ENCODE peak calls at places on chromosomes 5 and 9, in six cellular contexts. Z, A, Y, K, V and J are unnamed samples.
A peak's percentile ranks its signal among the peaks of the same experiment; 100 is the strongest.

GRCh38 chr9:131810351-131811170 is 70.7 kb upstream of the RAPGEF1 start:
- DNase-seq in A (peak; percentile 50), Y (peak; percentile 16), Z (no peak), K (no peak), V (no peak), J (no peak)

GRCh38 chr5:32057157-32058096 is 116.7 kb downstream of the GOLPH3 start:
- DNase-seq in Z (no peak), V (no peak), Y (no peak), A (no peak), K (no peak), J (peak; percentile 39)

GRCh38 chr9:98796364-98797101 is at the start of gene ANKS6:
- DNase-seq in Y (peak; percentile 82), V (peak; percentile 93), A (peak; percentile 77), K (no peak), Z (peak; percentile 88), J (peak; percentile 83)

GRCh38 chr9:127204771-127205470 is 59.7 kb upstream of the GARNL3 start:
- DNase-seq in V (no peak), Y (peak; percentile 35), A (no peak), Z (no peak), K (no peak), J (no peak)

GRCh38 chr5:58011301-58011700 is 448.6 kb downstream of the PLK2 start:
- DNase-seq in Y (no peak), K (no peak), A (no peak), Z (no peak), V (no peak), J (no peak)

GRCh38 chr5:15367501-15367900 is 132.5 kb upstream of the FBXL7 start:
- DNase-seq in A (no peak), Z (no peak), Y (no peak), V (no peak), K (no peak), J (no peak)

GRCh38 chr9:119164716-119165115 is 204.5 kb downstream of the BRINP1 start:
- DNase-seq in Y (no peak), Z (no peak), A (no peak), K (no peak), V (no peak), J (no peak)

GRCh38 chr5:11494340-11494739 is 409.9 kb downstream of the CTNND2 start:
- DNase-seq in K (no peak), A (no peak), Z (no peak), Y (no peak), V (no peak), J (no peak)

GRCh38 chr5:172498431-172499129 is 44.3 kb upstream of the SH3PXD2B start:
- DNase-seq in K (peak; percentile 74), V (no peak), A (no peak), Z (no peak), Y (no peak), J (no peak)

GRCh38 chr5:56278267-56278826 is 45.2 kb upstream of the ANKRD55 start:
- DNase-seq in K (no peak), A (peak; percentile 81), Y (no peak), Z (no peak), V (peak; percentile 78), J (peak; percentile 42)

GRCh38 chr9:98190757-98191105 is 1.7 kb downstream of the CORO2A start:
- DNase-seq in V (no peak), A (no peak), Z (no peak), K (no peak), Y (no peak), J (no peak)

GRCh38 chr5:83657807-83658206 is 62.8 kb downstream of the HAPLN1 start:
- DNase-seq in Z (no peak), K (no peak), A (no peak), V (no peak), Y (no peak), J (no peak)

GRCh38 chr9:74458832-74459231 is 38.3 kb upstream of the RORB start:
- DNase-seq in K (no peak), Z (no peak), V (no peak), A (no peak), Y (no peak), J (no peak)

GRCh38 chr5:62386824-62387223 is 16.9 kb downstream of the DIMT1 start:
- DNase-seq in K (no peak), Y (no peak), V (no peak), Z (no peak), A (no peak), J (peak; percentile 25)

GRCh38 chr5:134873494-134873893 is 677 bp upstream of the TXNDC15 start:
- DNase-seq in Z (no peak), K (no peak), Y (peak; percentile 59), A (no peak), V (peak; percentile 9), J (no peak)

GRCh38 chr5:81749562-81750307 is 1.2 kb downstream of the SSBP2 start:
- DNase-seq in Z (peak; percentile 61), K (no peak), V (peak; percentile 80), A (no peak), Y (peak; percentile 98), J (peak; percentile 29)
- TF ChIP-seq CTCF in Z (no peak), K (no peak), V (peak; percentile 17), A (no peak), Y (peak; percentile 39), J (no peak)

DNA sequence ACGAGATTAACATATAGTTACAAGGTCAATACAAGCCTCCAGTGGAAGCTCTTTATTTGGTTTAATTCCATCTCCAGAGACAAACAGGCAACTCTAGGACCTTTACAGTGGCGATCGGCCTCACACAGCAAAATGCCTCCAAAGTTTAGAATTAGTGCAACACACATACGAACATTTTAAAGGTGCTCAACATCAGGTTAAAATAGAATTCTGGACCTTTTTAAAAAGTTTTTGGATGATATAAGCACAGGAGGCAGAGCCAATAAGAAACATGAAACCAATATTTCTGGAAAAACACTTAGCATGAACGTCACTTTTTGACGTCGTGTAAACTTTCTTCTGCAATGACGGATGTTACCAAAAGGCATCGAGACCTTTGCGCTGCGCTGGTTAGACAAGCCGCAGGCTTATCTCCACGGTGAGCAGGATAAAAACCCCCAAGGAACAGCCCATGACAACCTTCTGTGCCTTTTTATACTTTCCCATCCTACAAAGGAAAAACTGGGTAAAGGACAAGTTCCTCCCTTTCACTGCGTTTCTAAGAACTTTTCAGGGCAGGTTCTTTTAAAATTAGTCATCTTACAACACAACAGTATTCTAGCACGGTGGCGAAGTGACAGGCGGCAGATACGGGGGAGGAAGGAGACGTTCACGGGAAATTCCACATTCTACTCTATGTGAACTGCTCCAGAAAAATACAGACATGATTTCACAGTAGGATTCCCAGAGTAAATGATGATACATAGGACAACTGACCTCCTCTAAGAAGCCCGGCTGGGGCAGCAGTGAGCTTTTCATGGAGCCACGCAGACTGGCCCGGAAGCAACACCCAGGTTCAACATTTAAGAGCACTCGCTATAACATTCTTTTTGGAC is 52.2 kb downstream of the USP20 start:
- DNase-seq in Z (no peak), V (no peak), Y (peak; percentile 49), A (no peak), K (no peak), J (no peak)
- H3K4me1 ChIP-seq in Z (peaks cover 77% of the 10 kb centered on the region), V (peaks cover 38% of the 10 kb centered on the region), Y (peaks cover 83% of the 10 kb centered on the region), A (peaks cover 18% of the 10 kb centered on the region), K (peaks cover 30% of the 10 kb centered on the region), J (peaks cover 24% of the 10 kb centered on the region)

GRCh38 chr5:90287031-90287430 is 122.5 kb downstream of the CETN3 start:
- DNase-seq in Z (no peak), V (no peak), Y (no peak), K (no peak), A (no peak), J (no peak)
- H3K9me3 ChIP-seq in Z (no peaks in the 10 kb centered on the region), V (no peaks in the 10 kb centered on the region), Y (no peaks in the 10 kb centered on the region), K (no peaks in the 10 kb centered on the region), A (no peaks in the 10 kb centered on the region), J (no peaks in the 10 kb centered on the region)

DNA sequence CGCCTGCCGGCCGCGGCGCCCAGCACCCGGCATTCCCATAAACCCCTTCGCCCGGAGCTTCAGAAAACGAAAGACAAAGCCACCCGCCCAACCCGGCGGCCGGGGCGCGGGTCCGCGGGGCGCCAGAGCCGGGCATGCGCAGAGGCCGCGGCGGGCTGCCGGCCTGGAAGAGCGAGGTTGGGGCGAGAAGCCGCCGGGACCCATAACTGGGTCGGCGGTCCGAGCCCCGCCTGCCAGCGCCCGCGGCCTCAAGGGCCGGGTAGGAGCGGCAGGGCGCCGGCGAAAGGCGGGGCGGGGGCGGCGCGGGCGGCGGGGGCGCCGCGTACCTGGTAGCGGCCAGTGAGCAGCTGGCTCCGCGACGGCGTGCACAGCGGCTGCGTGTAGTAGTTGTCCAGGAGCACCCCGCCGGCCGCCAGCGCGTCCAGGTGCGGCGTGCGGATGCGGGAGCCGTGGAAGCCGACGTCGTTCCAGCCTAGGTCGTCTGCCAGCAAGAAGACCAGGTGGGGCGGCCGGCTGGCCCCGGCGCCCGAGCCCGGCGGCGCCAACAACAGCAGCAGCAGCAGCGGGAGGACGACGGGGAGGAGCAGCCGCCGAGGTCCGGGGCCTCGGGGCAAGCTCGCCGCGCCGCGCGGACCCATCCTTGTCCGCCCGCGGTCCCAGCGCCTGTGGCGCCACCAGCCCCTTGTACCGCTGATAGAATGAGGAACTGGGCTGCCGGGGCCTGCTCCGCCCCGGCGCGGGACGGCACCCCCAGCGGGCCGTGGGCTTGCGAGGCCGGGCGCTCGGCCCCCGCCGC is at the start of gene ARSB:
- DNase-seq in V (peak; percentile 94), Y (peak; percentile 88), Z (peak; percentile 89), A (peak; percentile 89), K (peak; percentile 96), J (peak; percentile 94)
- TF ChIP-seq CTCF in V (peak; percentile 47), Y (peak; percentile 33), Z (peak; percentile 43), A (no peak), K (peak; percentile 41), J (peak; percentile 35)

GRCh38 chr9:83132768-83133167 is 69.8 kb upstream of the RASEF start:
- DNase-seq in Y (no peak), A (no peak), K (no peak), Z (no peak), V (no peak), J (no peak)

GRCh38 chr9:83138422-83139135 is 75.6 kb upstream of the RASEF start:
- DNase-seq in V (no peak), K (no peak), A (no peak), Z (no peak), Y (no peak), J (no peak)

GRCh38 chr9:83130541-83130940 is 67.6 kb upstream of the RASEF start:
- DNase-seq in K (no peak), A (no peak), Y (no peak), V (no peak), Z (no peak), J (no peak)

DNA sequence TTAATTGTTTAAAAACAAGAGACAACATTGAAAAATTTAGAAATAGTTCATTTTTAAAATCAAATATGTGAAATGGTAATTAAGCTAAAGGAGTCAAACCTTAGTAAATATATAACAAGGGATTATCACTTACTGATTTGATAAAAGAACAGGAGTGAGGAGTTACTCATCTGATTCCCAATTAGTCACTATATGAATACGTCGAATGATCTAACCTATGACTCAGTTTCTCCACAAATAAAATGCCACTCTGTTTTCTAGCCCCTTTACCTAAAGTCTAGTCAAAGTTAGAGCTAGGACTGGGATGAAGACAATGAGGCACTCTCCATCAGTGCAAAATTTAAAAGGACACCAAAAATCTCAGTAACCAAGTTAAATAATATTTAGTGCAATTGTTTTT is 70.4 kb upstream of the RASEF start:
- DNase-seq in K (no peak), Z (no peak), V (no peak), A (no peak), Y (no peak), J (no peak)
- H3K4me1 ChIP-seq in K (no peaks in the 10 kb centered on the region), Z (no peaks in the 10 kb centered on the region), V (no peaks in the 10 kb centered on the region), A (no peaks in the 10 kb centered on the region), Y (no peaks in the 10 kb centered on the region), J (no peaks in the 10 kb centered on the region)

GRCh38 chr9:137649553-137649952 is 30.7 kb downstream of the EHMT1 start:
- DNase-seq in Y (no peak), A (peak; percentile 11), V (no peak), Z (no peak), K (no peak), J (no peak)
- H3K9me3 ChIP-seq in Y (no peaks in the 10 kb centered on the region), A (no peaks in the 10 kb centered on the region), V (no peaks in the 10 kb centered on the region), Z (no peaks in the 10 kb centered on the region), K (no peaks in the 10 kb centered on the region), J (no peaks in the 10 kb centered on the region)